ENCODE peak calls at places on chromosomes 5 and 9, in five cellular contexts. L, D, P, X and H are unnamed samples.

GRCh38 chr5:142175461-142176142 is 67.0 kb downstream of the NDFIP1 start:
- DNase-seq in D (no peak), L (no peak), P (no peak), X (no peak), H (no peak)

GRCh38 chr9:93967020-93967803 is 12.1 kb upstream of the BARX1 start:
- DNase-seq in P (no peak), L (no peak), X (no peak), D (no peak), H (no peak)

GRCh38 chr5:52786937-52787599 is 648 bp upstream of the ITGA1 start:
- DNase-seq in X (no peak), L (peak; percentile 65), P (peak; percentile 14), D (no peak), H (no peak)

GRCh38 chr5:74543162-74543995 is 97.1 kb downstream of the ENC1 start:
- DNase-seq in X (no peak), L (peak; percentile 91), D (no peak), P (no peak), H (peak; percentile 19)

GRCh38 chr9:121720992-121721350 is 69.5 kb downstream of the DAB2IP start:
- DNase-seq in L (peak; percentile 21), P (no peak), X (no peak), D (peak; percentile 18), H (no peak)

GRCh38 chr5:100902406-100903035 is 561 bp downstream of the ST8SIA4 start:
- DNase-seq in P (peak; percentile 10), X (peak; percentile 13), L (no peak), D (no peak), H (no peak)

GRCh38 chr5:126948011-126948355 is 82.4 kb downstream of the MARCHF3 start:
- DNase-seq in L (no peak), P (no peak), D (no peak), X (no peak), H (no peak)

GRCh38 chr5:126888180-126888579 is 111.2 kb downstream of the LMNB1 start:
- DNase-seq in P (no peak), D (no peak), L (no peak), X (no peak), H (no peak)

GRCh38 chr5:149432861-149433462 is 53.9 kb upstream of the IL17B start:
- DNase-seq in D (peak; percentile 67), X (no peak), P (no peak), L (no peak), H (no peak)

GRCh38 chr9:95014917-95015316 is 288.4 kb downstream of the AOPEP start:
- DNase-seq in D (no peak), P (no peak), L (no peak), X (no peak), H (no peak)

GRCh38 chr5:111892949-111893348 is 136.0 kb upstream of the NREP start:
- DNase-seq in P (no peak), L (no peak), D (no peak), X (no peak), H (no peak)

GRCh38 chr9:129640086-129640870 is 1.7 kb downstream of the ASB6 start:
- DNase-seq in X (no peak), D (peak; percentile 70), P (no peak), L (peak; percentile 50), H (no peak)

GRCh38 chr5:86596476-86596875 is 21.3 kb upstream of the COX7C start:
- DNase-seq in P (no peak), X (no peak), D (no peak), L (no peak), H (no peak)

GRCh38 chr9:136847827-136848392 is 1.3 kb upstream of the PHPT1 start:
- DNase-seq in L (peak; percentile 77), D (peak; percentile 96), P (peak; percentile 74), X (no peak), H (peak; percentile 29)

GRCh38 chr9:93721417-93721965 is 145.1 kb downstream of the PHF2 start:
- DNase-seq in D (no peak), P (no peak), X (no peak), L (no peak), H (no peak)